ENCODE peak calls at places on chromosome 20, in nine cellular contexts. O is AG04449, I is uterus, Y is MCF 10A, V is type B pancreatic cell, H is fibroblast of lung, R is dorsolateral prefrontal cortex, J is thyroid gland, A is heart right ventricle. Q is an unnamed sample.

GRCh38 chr20:51462566-51463276 is 79.8 kb downstream of the NFATC2 start:
- DNase-seq in O (no peak), I (peak), Y (no peak), V (no peak), H (peak), R (peak), J (peak), A (peak), Q (no peak)

GRCh38 chr20:60055740-60056139 is 97.5 kb downstream of the CDH26 start:
- DNase-seq in O (no peak), I (no peak), Y (no peak), V (no peak), H (no peak), R (peak), J (peak), A (peak), Q (no peak)

GRCh38 chr20:48288930-48289507 is 503.7 kb upstream of the SULF2 start:
- DNase-seq in O (no peak), I (no peak), Y (no peak), V (no peak), H (no peak), R (no peak), J (no peak), A (no peak), Q (no peak)

GRCh38 chr20:58463231-58463630 is 52.0 kb downstream of the APCDD1L start:
- DNase-seq in O (no peak), I (no peak), Y (no peak), V (no peak), H (no peak), R (no peak), J (no peak), A (no peak), Q (no peak)

GRCh38 chr20:33910056-33910455 is 83.7 kb upstream of the RALY start:
- DNase-seq in O (no peak), I (no peak), Y (no peak), V (no peak), H (peak), R (no peak), J (peak), A (no peak), Q (no peak)

GRCh38 chr20:12072221-12072944 is 154.7 kb downstream of the BTBD3 start:
- DNase-seq in O (no peak), I (no peak), Y (no peak), V (no peak), H (no peak), R (no peak), J (no peak), A (peak), Q (no peak)

GRCh38 chr20:63238491-63239126 is 2.9 kb downstream of the BIRC7 start:
- DNase-seq in O (no peak), I (no peak), Y (no peak), V (no peak), H (no peak), R (no peak), J (no peak), A (no peak), Q (no peak)

GRCh38 chr20:10857362-10858070 is 183.7 kb upstream of the JAG1 start:
- DNase-seq in O (no peak), I (peak), Y (peak), V (no peak), H (peak), R (no peak), J (no peak), A (peak), Q (no peak)

GRCh38 chr20:33644313-33645071 is 17.6 kb upstream of the C20orf144 start:
- DNase-seq in O (no peak), I (no peak), Y (no peak), V (no peak), H (no peak), R (no peak), J (no peak), A (no peak), Q (no peak)

GRCh38 chr20:51529027-51529749 is 13.3 kb downstream of the NFATC2 start:
- DNase-seq in O (no peak), I (no peak), Y (no peak), V (no peak), H (peak), R (no peak), J (no peak), A (no peak), Q (no peak)

GRCh38 chr20:3739926-3740599 is 7.6 kb downstream of the HSPA12B start:
- DNase-seq in O (no peak), I (no peak), Y (no peak), V (no peak), H (no peak), R (no peak), J (no peak), A (no peak), Q (no peak)

GRCh38 chr20:462199-462991 is at the start of gene TBC1D20:
- DNase-seq in O (no peak), I (peak), Y (peak), V (peak), H (peak), R (peak), J (peak), A (peak), Q (peak)
- TF ChIP-seq CTCF in O (peak), I (no peak), Y (no peak), V (peak), H (no peak), R (peak), J (no peak), A (peak), Q (no peak)

GRCh38 chr20:40049838-40050237 is 639.2 kb downstream of the MAFB start:
- DNase-seq in O (no peak), I (no peak), Y (no peak), V (no peak), H (no peak), R (no peak), J (no peak), A (no peak), Q (no peak)
- TF ChIP-seq CTCF in O (no peak), I (no peak), Y (no peak), V (no peak), H (no peak), R (no peak), J (no peak), A (no peak), Q (no peak)

GRCh38 chr20:36929290-36929689 is 22.2 kb downstream of the SAMHD1 start:
- DNase-seq in O (no peak), I (no peak), Y (peak), V (no peak), H (peak), R (no peak), J (no peak), A (no peak), Q (no peak)
- TF ChIP-seq CTCF in O (no peak), I (no peak), Y (no peak), V (no peak), H (no peak), R (no peak), J (no peak), A (no peak), Q (no peak)

DNA sequence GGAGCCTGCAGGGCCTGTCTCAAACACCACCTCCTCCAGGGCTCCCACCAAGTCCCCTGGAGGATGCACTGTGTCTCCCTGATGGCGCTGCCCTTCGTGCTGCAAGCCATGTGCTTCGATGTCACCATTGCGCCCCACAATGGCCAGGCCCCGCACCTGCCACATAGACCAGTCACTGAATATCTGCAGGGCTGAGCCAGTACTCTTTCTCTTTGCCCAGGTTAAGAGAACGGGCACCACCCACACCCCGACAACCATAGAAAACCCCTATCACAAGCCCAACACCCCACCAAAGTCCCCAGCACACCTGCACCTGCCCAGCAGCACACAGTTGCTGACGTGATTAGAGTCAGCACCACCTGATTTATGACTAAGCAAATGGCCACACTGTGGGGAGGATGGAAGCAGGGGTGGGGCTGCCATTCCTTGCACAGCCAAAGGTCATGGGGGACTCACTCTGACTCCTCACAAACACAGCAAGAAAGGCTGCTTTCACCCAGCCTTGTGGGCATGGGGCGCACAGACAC is 104.3 kb downstream of the SLC23A2 start:
- DNase-seq in O (no peak), I (no peak), Y (no peak), V (no peak), H (no peak), R (no peak), J (no peak), A (no peak), Q (no peak)
- TF ChIP-seq CTCF in O (no peak), I (no peak), Y (no peak), V (no peak), H (no peak), R (no peak), J (no peak), A (no peak), Q (no peak)

GRCh38 chr20:57414867-57415592 is 23.8 kb downstream of the RBM38 start:
- DNase-seq in O (no peak), I (peak), Y (no peak), V (no peak), H (peak), R (no peak), J (no peak), A (no peak), Q (no peak)
- TF ChIP-seq CTCF in O (no peak), I (no peak), Y (no peak), V (no peak), H (no peak), R (no peak), J (no peak), A (no peak), Q (no peak)

DNA sequence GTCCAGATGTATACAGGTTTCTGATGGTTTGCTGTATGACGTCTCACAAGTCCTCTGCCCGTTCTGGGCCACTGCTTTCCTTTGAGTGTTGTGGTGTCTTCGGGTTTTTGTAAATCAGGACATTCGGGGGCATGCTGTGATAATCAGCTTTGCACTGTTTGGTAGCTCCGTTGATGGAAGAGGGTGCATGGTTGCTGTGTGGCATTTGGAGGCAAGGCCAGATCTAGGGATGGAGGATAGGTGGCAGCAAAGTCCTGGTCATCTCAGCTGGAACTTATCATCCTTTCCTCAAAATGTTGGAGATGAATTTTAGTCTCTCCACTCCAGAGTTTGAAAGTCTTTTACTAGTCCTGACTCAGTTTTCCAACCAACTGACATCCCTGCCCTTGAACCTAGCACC is 91.0 kb downstream of the SCP2D1 start:
- DNase-seq in O (no peak), I (no peak), Y (peak), V (no peak), H (no peak), R (peak), J (no peak), A (no peak), Q (no peak)
- TF ChIP-seq CTCF in O (no peak), I (no peak), Y (no peak), V (no peak), H (no peak), R (no peak), J (no peak), A (peak), Q (no peak)

GRCh38 chr20:13883425-13883824 is 98.6 kb downstream of the NDUFAF5 start:
- DNase-seq in O (no peak), I (no peak), Y (no peak), V (no peak), H (no peak), R (no peak), J (no peak), A (no peak), Q (no peak)
- TF ChIP-seq CTCF in O (no peak), I (no peak), Y (no peak), V (no peak), H (no peak), R (no peak), J (no peak), A (no peak), Q (no peak)

DNA sequence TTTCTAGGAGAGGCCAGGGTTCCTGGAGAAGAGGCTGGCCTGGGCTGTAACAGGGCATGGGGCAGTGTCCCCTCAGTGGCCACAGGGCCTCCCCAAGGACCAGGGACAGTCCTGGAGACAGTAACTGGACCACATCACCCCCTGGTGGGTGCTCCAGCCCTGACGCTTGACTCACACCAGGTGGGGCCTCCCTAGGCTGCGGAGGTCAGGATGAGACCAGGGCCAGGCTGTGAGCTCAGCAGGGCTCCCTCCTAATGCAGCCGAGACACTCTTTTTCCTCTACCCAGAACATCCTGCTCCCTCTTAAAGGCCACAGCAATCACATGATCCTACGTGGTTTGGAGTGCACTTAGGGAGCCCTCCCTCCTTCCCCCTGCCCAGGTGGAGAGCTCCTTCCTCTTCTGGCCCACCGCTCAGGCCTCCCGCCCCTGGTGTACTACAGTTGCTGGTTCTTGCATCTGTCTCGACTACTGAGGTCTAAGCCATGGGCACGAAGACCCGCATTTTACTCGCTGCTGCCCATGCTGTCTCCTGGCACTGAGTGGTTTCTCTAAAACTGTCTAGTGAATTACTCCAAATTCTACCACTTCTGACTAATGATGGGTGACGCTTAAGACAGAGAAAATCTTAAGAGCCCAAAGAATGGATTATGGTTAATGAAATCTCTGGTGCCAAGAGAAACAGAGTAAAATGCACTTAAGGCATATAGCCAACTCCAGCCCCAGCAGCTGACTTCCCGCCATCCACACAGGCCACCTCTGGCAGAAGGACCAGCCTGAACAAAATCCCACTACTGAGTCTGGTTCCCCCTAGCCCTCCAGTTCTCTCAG is 166.1 kb upstream of the CST7 start:
- DNase-seq in O (no peak), I (no peak), Y (no peak), V (no peak), H (no peak), R (no peak), J (peak), A (no peak), Q (no peak)
- TF ChIP-seq CTCF in O (no peak), I (no peak), Y (no peak), V (no peak), H (no peak), R (no peak), J (peak), A (no peak), Q (no peak)